ENCODE peak calls at places on chromosomes 7 and 10, in five cellular contexts. One of them, this sample, is unnamed.

GRCh38 chr7:87797798-87798403 is 78.3 kb downstream of the SLC25A40 start:
- DNase-seq in HTR-8/SVneo: peak; percentile 17
- DNase-seq in transverse colon: no peak
- DNase-seq in hypothalamus: no peak
- DNase-seq in activated gamma-delta T cell: no peak
- DNase-seq in this sample: peak; percentile 2

GRCh38 chr7:105808703-105809590 is 67.5 kb downstream of the ATXN7L1 start:
- DNase-seq in HTR-8/SVneo: no peak
- DNase-seq in transverse colon: peak; percentile 71
- DNase-seq in hypothalamus: no peak
- DNase-seq in activated gamma-delta T cell: no peak
- DNase-seq in this sample: no peak

GRCh38 chr7:50504646-50505546 is 54.7 kb upstream of the FIGNL1 start:
- DNase-seq in HTR-8/SVneo: no peak
- DNase-seq in transverse colon: no peak
- DNase-seq in hypothalamus: no peak
- DNase-seq in activated gamma-delta T cell: no peak
- DNase-seq in this sample: no peak

GRCh38 chr7:13797545-13797944 is 191.9 kb downstream of the ETV1 start:
- DNase-seq in HTR-8/SVneo: no peak
- DNase-seq in transverse colon: no peak
- DNase-seq in hypothalamus: no peak
- DNase-seq in activated gamma-delta T cell: no peak
- DNase-seq in this sample: no peak

GRCh38 chr7:7112868-7113267 is 69.5 kb upstream of the C1GALT1 start:
- DNase-seq in HTR-8/SVneo: no peak
- DNase-seq in transverse colon: no peak
- DNase-seq in hypothalamus: no peak
- DNase-seq in activated gamma-delta T cell: no peak
- DNase-seq in this sample: no peak

GRCh38 chr10:119655566-119656001 is 4.4 kb downstream of the BAG3 start:
- DNase-seq in HTR-8/SVneo: peak; percentile 25
- DNase-seq in transverse colon: peak; percentile 52
- DNase-seq in hypothalamus: no peak
- DNase-seq in activated gamma-delta T cell: no peak
- DNase-seq in this sample: no peak

GRCh38 chr7:108097703-108098102 is 32.5 kb downstream of the LAMB4 start:
- DNase-seq in HTR-8/SVneo: peak; percentile 23
- DNase-seq in transverse colon: no peak
- DNase-seq in hypothalamus: no peak
- DNase-seq in activated gamma-delta T cell: no peak
- DNase-seq in this sample: no peak

GRCh38 chr10:48533951-48534720 is 70.7 kb downstream of the ARHGAP22 start:
- DNase-seq in HTR-8/SVneo: no peak
- DNase-seq in transverse colon: no peak
- DNase-seq in hypothalamus: no peak
- DNase-seq in activated gamma-delta T cell: no peak
- DNase-seq in this sample: no peak

GRCh38 chr7:51108134-51108533 is 208.5 kb downstream of the COBL start:
- DNase-seq in HTR-8/SVneo: no peak
- DNase-seq in transverse colon: no peak
- DNase-seq in hypothalamus: no peak
- DNase-seq in activated gamma-delta T cell: no peak
- DNase-seq in this sample: no peak

GRCh38 chr7:50281680-50282445 is 22.7 kb upstream of the IKZF1 start:
- DNase-seq in HTR-8/SVneo: no peak
- DNase-seq in transverse colon: no peak
- DNase-seq in hypothalamus: no peak
- DNase-seq in activated gamma-delta T cell: no peak
- DNase-seq in this sample: no peak

GRCh38 chr7:52831321-52831720 is 204.1 kb upstream of the POM121L12 start:
- DNase-seq in HTR-8/SVneo: no peak
- DNase-seq in transverse colon: no peak
- DNase-seq in hypothalamus: no peak
- DNase-seq in activated gamma-delta T cell: no peak
- DNase-seq in this sample: no peak

GRCh38 chr7:106064836-106065559 is 47.1 kb downstream of the SYPL1 start:
- DNase-seq in HTR-8/SVneo: peak; percentile 94
- DNase-seq in transverse colon: peak; percentile 79
- DNase-seq in hypothalamus: peak; percentile 75
- DNase-seq in activated gamma-delta T cell: no peak
- DNase-seq in this sample: peak; percentile 81

GRCh38 chr7:99563650-99564049 is 5.2 kb downstream of the ZNF655 start:
- DNase-seq in HTR-8/SVneo: no peak
- DNase-seq in transverse colon: no peak
- DNase-seq in hypothalamus: no peak
- DNase-seq in activated gamma-delta T cell: no peak
- DNase-seq in this sample: no peak

GRCh38 chr10:108787932-108788331 is 1135.4 kb downstream of the XPNPEP1 start:
- DNase-seq in HTR-8/SVneo: no peak
- DNase-seq in transverse colon: no peak
- DNase-seq in hypothalamus: no peak
- DNase-seq in activated gamma-delta T cell: no peak
- DNase-seq in this sample: no peak

GRCh38 chr7:121938429-121938996 is 65.6 kb downstream of the PTPRZ1 start:
- DNase-seq in HTR-8/SVneo: no peak
- DNase-seq in transverse colon: no peak
- DNase-seq in hypothalamus: no peak
- DNase-seq in activated gamma-delta T cell: no peak
- DNase-seq in this sample: no peak

GRCh38 chr10:71221586-71222202 is 9.3 kb downstream of the UNC5B start:
- DNase-seq in HTR-8/SVneo: no peak
- DNase-seq in transverse colon: no peak
- DNase-seq in hypothalamus: no peak
- DNase-seq in activated gamma-delta T cell: no peak
- DNase-seq in this sample: no peak

GRCh38 chr7:7178906-7179305 is 3.4 kb upstream of the C1GALT1 start:
- DNase-seq in HTR-8/SVneo: no peak
- DNase-seq in transverse colon: no peak
- DNase-seq in hypothalamus: no peak
- DNase-seq in activated gamma-delta T cell: no peak
- DNase-seq in this sample: no peak

GRCh38 chr7:12518920-12519681 is 51.4 kb upstream of the SCIN start:
- DNase-seq in HTR-8/SVneo: no peak
- DNase-seq in transverse colon: no peak
- DNase-seq in hypothalamus: no peak
- DNase-seq in activated gamma-delta T cell: no peak
- DNase-seq in this sample: no peak

GRCh38 chr10:100370976-100371706 is 24.1 kb downstream of the SCD start:
- DNase-seq in HTR-8/SVneo: peak; percentile 57
- DNase-seq in transverse colon: peak; percentile 91
- DNase-seq in hypothalamus: peak; percentile 82
- DNase-seq in activated gamma-delta T cell: peak; percentile 40
- DNase-seq in this sample: peak; percentile 66

GRCh38 chr10:106557053-106557452 is 607.5 kb downstream of the SORCS1 start:
- DNase-seq in HTR-8/SVneo: no peak
- DNase-seq in transverse colon: no peak
- DNase-seq in hypothalamus: no peak
- DNase-seq in activated gamma-delta T cell: no peak
- DNase-seq in this sample: no peak

GRCh38 chr7:143505845-143506244 is 28.2 kb downstream of the TAS2R41 start:
- DNase-seq in HTR-8/SVneo: no peak
- DNase-seq in transverse colon: no peak
- DNase-seq in hypothalamus: no peak
- DNase-seq in activated gamma-delta T cell: no peak
- DNase-seq in this sample: no peak

GRCh38 chr7:159027803-159028455 is 116.7 kb downstream of the VIPR2 start:
- DNase-seq in HTR-8/SVneo: no peak
- DNase-seq in transverse colon: peak; percentile 66
- DNase-seq in hypothalamus: no peak
- DNase-seq in activated gamma-delta T cell: no peak
- DNase-seq in this sample: no peak

GRCh38 chr7:98621573-98622482 is 4.7 kb downstream of the NPTX2 start:
- DNase-seq in HTR-8/SVneo: no peak
- DNase-seq in transverse colon: no peak
- DNase-seq in hypothalamus: no peak
- DNase-seq in activated gamma-delta T cell: no peak
- DNase-seq in this sample: no peak

GRCh38 chr10:93600446-93600860 is 582 bp downstream of the RBP4 start:
- DNase-seq in HTR-8/SVneo: no peak
- DNase-seq in transverse colon: no peak
- DNase-seq in hypothalamus: no peak
- DNase-seq in activated gamma-delta T cell: no peak
- DNase-seq in this sample: no peak